ENCODE peak calls at places on chromosomes 7 and 10, in ten cellular contexts. F is activated gamma-delta T cell treated with Interleukin-2 at 50 U/mL for 16 hours; M is Calu3; V is astrocyte of the spinal cord; J is NCI-H460; L is brain microvascular endothelial cell; N is fibroblast of lung; Q is non-pigmented ciliary epithelial cell; E is effector memory CD8-positive, alpha-beta T cell; C is T-helper 9 cell. P is an unnamed sample.

GRCh38 chr10:8513155-8514147 is 459.0 kb downstream of the GATA3 start:
- DNase-seq in F (no peak), M (no peak), V (no peak), J (no peak), L (no peak), N (no peak), Q (no peak), E (no peak), C (no peak), P (no peak)

GRCh38 chr7:65832281-65832680 is 40.6 kb upstream of the VKORC1L1 start:
- DNase-seq in F (no peak), M (no peak), V (peak; percentile 43), J (peak; percentile 5), L (peak; percentile 35), N (peak; percentile 58), Q (no peak), E (no peak), C (no peak), P (no peak)

GRCh38 chr10:15313844-15314243 is 57.2 kb downstream of the FAM171A1 start:
- DNase-seq in F (no peak), M (no peak), V (no peak), J (no peak), L (peak; percentile 33), N (peak; percentile 44), Q (no peak), E (no peak), C (no peak), P (no peak)

GRCh38 chr7:129671276-129671675 is 59.8 kb downstream of the NRF1 start:
- DNase-seq in F (no peak), M (no peak), V (no peak), J (no peak), L (no peak), N (no peak), Q (no peak), E (no peak), C (no peak), P (no peak)

GRCh38 chr7:138308116-138308515 is 151.9 kb upstream of the TRIM24 start:
- DNase-seq in F (no peak), M (no peak), V (no peak), J (no peak), L (no peak), N (no peak), Q (no peak), E (no peak), C (no peak), P (no peak)

GRCh38 chr7:156104501-156105336 is 292.5 kb upstream of the SHH start:
- DNase-seq in F (no peak), M (no peak), V (no peak), J (no peak), L (no peak), N (no peak), Q (no peak), E (no peak), C (no peak), P (peak; percentile 28)

GRCh38 chr7:64867863-64868440 is 35.1 kb upstream of the ZNF273 start:
- DNase-seq in F (no peak), M (no peak), V (no peak), J (no peak), L (no peak), N (no peak), Q (no peak), E (no peak), C (no peak), P (no peak)

GRCh38 chr10:68333905-68334431 is 1.2 kb upstream of the PBLD start:
- DNase-seq in F (no peak), M (no peak), V (no peak), J (no peak), L (no peak), N (no peak), Q (no peak), E (no peak), C (no peak), P (no peak)

GRCh38 chr7:645606-646005 is 80.9 kb upstream of the DNAAF5 start:
- DNase-seq in F (no peak), M (no peak), V (no peak), J (no peak), L (no peak), N (no peak), Q (no peak), E (no peak), C (no peak), P (no peak)

GRCh38 chr7:87926581-87927461 is 7.2 kb upstream of the ADAM22 start:
- DNase-seq in F (no peak), M (no peak), V (peak; percentile 92), J (no peak), L (peak; percentile 74), N (no peak), Q (peak; percentile 67), E (no peak), C (no peak), P (no peak)

GRCh38 chr7:89994483-89994882 is 159.8 kb upstream of the STEAP1 start:
- DNase-seq in F (no peak), M (no peak), V (no peak), J (no peak), L (no peak), N (no peak), Q (no peak), E (no peak), C (no peak), P (no peak)

GRCh38 chr7:87810726-87811125 is 65.4 kb downstream of the SLC25A40 start:
- DNase-seq in F (no peak), M (no peak), V (no peak), J (no peak), L (no peak), N (no peak), Q (no peak), E (no peak), C (no peak), P (no peak)

GRCh38 chr7:14876194-14876593 is 26.4 kb downstream of the DGKB start:
- DNase-seq in F (no peak), M (no peak), V (no peak), J (no peak), L (no peak), N (no peak), Q (no peak), E (no peak), C (no peak), P (no peak)

GRCh38 chr7:108723343-108723957 is 153.8 kb downstream of the DNAJB9 start:
- DNase-seq in F (no peak), M (no peak), V (no peak), J (no peak), L (no peak), N (no peak), Q (no peak), E (no peak), C (no peak), P (no peak)

GRCh38 chr10:113666682-113667252 is 2.9 kb upstream of the NRAP start:
- DNase-seq in F (no peak), M (no peak), V (peak; percentile 27), J (no peak), L (peak; percentile 25), N (no peak), Q (no peak), E (no peak), C (no peak), P (no peak)

GRCh38 chr10:97737770-97738265 is 890 bp downstream of the ZFYVE27 start:
- DNase-seq in F (no peak), M (no peak), V (no peak), J (no peak), L (no peak), N (no peak), Q (no peak), E (no peak), C (no peak), P (no peak)

GRCh38 chr7:103637080-103637479 is 191.1 kb upstream of the SLC26A5 start:
- DNase-seq in F (no peak), M (no peak), V (peak; percentile 87), J (peak; percentile 7), L (peak; percentile 85), N (peak; percentile 86), Q (peak; percentile 85), E (no peak), C (no peak), P (no peak)

GRCh38 chr10:75229961-75230360 is 5.8 kb downstream of the COMTD1 start:
- DNase-seq in F (no peak), M (no peak), V (peak; percentile 54), J (no peak), L (peak; percentile 48), N (peak; percentile 53), Q (no peak), E (no peak), C (no peak), P (no peak)

GRCh38 chr7:46759711-46760480 is 822.0 kb downstream of the TNS3 start:
- DNase-seq in F (no peak), M (no peak), V (peak; percentile 70), J (no peak), L (peak; percentile 45), N (peak; percentile 51), Q (no peak), E (no peak), C (no peak), P (no peak)

GRCh38 chr7:81161459-81162075 is 242.7 kb upstream of the SEMA3C start:
- DNase-seq in F (no peak), M (peak; percentile 24), V (peak; percentile 94), J (no peak), L (peak; percentile 55), N (peak; percentile 94), Q (peak; percentile 86), E (no peak), C (no peak), P (no peak)

GRCh38 chr7:99032928-99033327 is 111.0 kb downstream of the SMURF1 start:
- DNase-seq in F (no peak), M (no peak), V (no peak), J (no peak), L (no peak), N (no peak), Q (no peak), E (no peak), C (no peak), P (no peak)

GRCh38 chr10:123645016-123645415 is 21.1 kb upstream of the GPR26 start:
- DNase-seq in F (no peak), M (no peak), V (no peak), J (no peak), L (no peak), N (no peak), Q (no peak), E (no peak), C (no peak), P (no peak)

GRCh38 chr10:69449841-69450240 is 1.4 kb upstream of the TSPAN15 start:
- DNase-seq in F (peak; percentile 29), M (peak; percentile 85), V (peak; percentile 23), J (peak; percentile 71), L (peak; percentile 43), N (peak; percentile 33), Q (no peak), E (peak; percentile 51), C (peak; percentile 45), P (no peak)

GRCh38 chr7:96300981-96301380 is 20.9 kb downstream of the SLC25A13 start:
- DNase-seq in F (no peak), M (no peak), V (no peak), J (no peak), L (no peak), N (no peak), Q (no peak), E (no peak), C (no peak), P (no peak)

GRCh38 chr10:71998840-71999194 is 34.6 kb downstream of the CHST3 start:
- DNase-seq in F (no peak), M (peak; percentile 70), V (peak; percentile 76), J (peak; percentile 53), L (peak; percentile 75), N (peak; percentile 77), Q (no peak), E (no peak), C (no peak), P (no peak)

GRCh38 chr10:2680802-2681201 is 386.5 kb upstream of the PFKP start:
- DNase-seq in F (no peak), M (no peak), V (no peak), J (no peak), L (no peak), N (no peak), Q (no peak), E (no peak), C (no peak), P (no peak)

GRCh38 chr10:103517234-103518085 is 24.0 kb downstream of the NEURL1 start:
- DNase-seq in F (no peak), M (no peak), V (no peak), J (no peak), L (no peak), N (no peak), Q (no peak), E (no peak), C (no peak), P (no peak)

GRCh38 chr7:26192485-26193087 is 8.0 kb downstream of the HNRNPA2B1 start:
- DNase-seq in F (no peak), M (no peak), V (no peak), J (no peak), L (no peak), N (no peak), Q (no peak), E (no peak), C (no peak), P (no peak)